ENCODE peak calls at places on chromosome X, in ten cellular contexts. M is A549, E is transverse colon, V is SK-N-SH, U is K562, W is stomach, I is suprapubic skin, Q is sigmoid colon, C is ovary, Y is HepG2. X is an unnamed sample. For H3K4me1, the result is how much of the 10 kb centered on the place peaks cover.

GRCh38 chrX:134544614-134545255 is 84.8 kb downstream of the HPRT1 start:
- DNase-seq in M (no peak), E (peak), V (peak), U (no peak), W (peak), I (no peak), Q (no peak), C (peak), Y (no peak), X (no peak)

GRCh38 chrX:154013614-154014360 is 5.9 kb downstream of the IRAK1 start:
- DNase-seq in M (peak), E (no peak), V (peak), U (peak), W (peak), I (no peak), Q (no peak), C (no peak), Y (no peak), X (no peak)

GRCh38 chrX:40146471-40147398 is 49.0 kb upstream of the BCOR start:
- DNase-seq in M (no peak), E (no peak), V (peak), U (no peak), W (no peak), I (no peak), Q (peak), C (peak), Y (no peak), X (no peak)

GRCh38 chrX:133880032-133880443 is 105.4 kb downstream of the GPC3 start:
- DNase-seq in M (no peak), E (no peak), V (no peak), U (no peak), W (no peak), I (no peak), Q (no peak), C (no peak), Y (no peak), X (no peak)

GRCh38 chrX:31058284-31058683 is 13.6 kb downstream of the FTHL17 start:
- DNase-seq in M (no peak), E (no peak), V (no peak), U (no peak), W (no peak), I (no peak), Q (no peak), C (no peak), Y (no peak), X (no peak)

GRCh38 chrX:115949900-115950822 is 220.4 kb upstream of the AGTR2 start:
- DNase-seq in M (no peak), E (peak), V (peak), U (no peak), W (peak), I (no peak), Q (no peak), C (peak), Y (peak), X (no peak)

GRCh38 chrX:119512145-119512800 is 44.0 kb downstream of the SLC25A5 start:
- DNase-seq in M (peak), E (peak), V (peak), U (peak), W (peak), I (no peak), Q (peak), C (no peak), Y (peak), X (peak)

GRCh38 chrX:109632906-109633504 is 8.0 kb upstream of the KCNE5 start:
- DNase-seq in M (peak), E (no peak), V (peak), U (peak), W (no peak), I (no peak), Q (no peak), C (no peak), Y (no peak), X (no peak)

GRCh38 chrX:80708781-80709180 is 100.9 kb downstream of the BRWD3 start:
- DNase-seq in M (no peak), E (no peak), V (no peak), U (no peak), W (no peak), I (no peak), Q (no peak), C (no peak), Y (no peak), X (no peak)

GRCh38 chrX:134999469-134999868 is 8.7 kb downstream of the SMIM10 start:
- DNase-seq in M (peak), E (no peak), V (peak), U (no peak), W (no peak), I (no peak), Q (no peak), C (no peak), Y (peak), X (no peak)

GRCh38 chrX:81304545-81304944 is 102.6 kb downstream of the SH3BGRL start:
- DNase-seq in M (no peak), E (no peak), V (no peak), U (no peak), W (no peak), I (no peak), Q (no peak), C (no peak), Y (no peak), X (no peak)

GRCh38 chrX:68724531-68725020 is 77.1 kb downstream of the STARD8 start:
- DNase-seq in M (no peak), E (no peak), V (no peak), U (no peak), W (peak), I (peak), Q (peak), C (no peak), Y (no peak), X (no peak)
- TF ChIP-seq CTCF in M (no peak), E (no peak), V (no peak), U (no peak), W (no peak), I (no peak), Q (no peak), C (no peak), Y (no peak), X (no peak)

DNA sequence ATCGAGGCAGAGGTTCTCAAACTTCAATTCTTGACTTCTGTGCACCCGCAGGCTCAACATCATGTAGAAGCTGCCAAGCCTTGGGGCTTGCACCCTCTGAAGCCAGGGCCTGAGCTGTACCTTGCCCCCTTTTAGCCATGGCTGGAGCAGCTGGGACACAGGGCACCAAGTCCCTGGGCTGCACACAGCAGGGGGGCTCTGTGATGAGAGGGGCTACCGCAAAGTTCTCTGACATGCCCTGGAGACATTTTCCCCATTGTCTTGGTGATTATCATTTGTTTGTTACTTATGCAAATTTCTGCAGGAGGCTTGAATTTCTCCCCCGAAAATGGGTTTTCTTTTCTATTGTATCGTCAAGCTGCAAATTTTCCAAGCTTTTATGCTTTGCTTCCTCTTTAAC is 4.9 kb upstream of the MAGEB17 start:
- DNase-seq in M (no peak), E (no peak), V (no peak), U (no peak), W (no peak), I (no peak), Q (no peak), C (no peak), Y (no peak), X (no peak)
- H3K4me1 ChIP-seq in M (under half), E (under half), V (under half), U (under half), W (under half), I (under half), Q (under half), C (under half), Y (under half), X (under half)

GRCh38 chrX:38694394-38694793 is 106.9 kb upstream of the MID1IP1 start:
- DNase-seq in M (no peak), E (no peak), V (no peak), U (no peak), W (no peak), I (no peak), Q (no peak), C (no peak), Y (no peak), X (no peak)
- TF ChIP-seq EP300 in M (no peak), E (no peak), V (no peak), U (no peak), W (no peak), I (no peak), Q (no peak), C (no peak), Y (no peak), X (no peak)

DNA sequence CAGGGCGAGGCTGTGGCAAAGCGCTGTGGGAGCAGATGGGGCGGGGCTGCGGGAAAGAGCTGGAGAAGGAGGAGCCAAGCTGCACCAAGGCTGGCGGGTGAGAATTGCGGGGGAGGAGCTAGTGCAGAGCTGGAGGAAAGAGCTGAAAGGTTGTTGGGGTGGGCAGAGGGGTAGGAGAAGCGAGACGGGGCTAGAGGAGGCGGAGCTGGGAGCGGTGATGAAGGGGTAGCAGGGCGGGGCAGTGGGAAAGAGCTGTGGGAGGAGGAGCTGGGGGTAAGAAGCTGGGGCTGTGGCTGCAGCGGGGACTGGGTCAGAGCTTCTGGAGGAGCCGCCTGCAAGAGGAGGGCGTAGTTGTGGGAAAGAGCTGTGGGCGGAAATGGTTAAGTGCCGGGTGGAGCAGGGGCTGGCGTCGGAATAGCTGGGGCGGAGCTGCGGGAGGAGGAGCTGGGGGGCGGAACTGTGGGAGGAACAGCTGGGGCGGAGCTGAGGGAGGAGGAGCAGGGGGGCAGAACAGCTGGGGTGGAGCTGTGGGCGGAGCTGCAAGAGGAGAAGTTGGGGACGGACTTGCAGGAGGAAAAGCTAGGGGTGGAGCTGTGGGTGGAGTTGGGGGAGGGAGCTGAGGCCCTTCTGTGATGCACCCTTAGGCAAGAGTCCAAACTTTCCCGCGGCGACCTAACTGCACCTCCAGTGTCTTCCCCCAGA is 1.9 kb upstream of the EOLA2 start:
- DNase-seq in M (peak), E (peak), V (peak), U (peak), W (peak), I (peak), Q (peak), C (peak), Y (peak), X (peak)
- TF ChIP-seq CTCF in M (peak), E (peak), V (no peak), U (peak), W (no peak), I (peak), Q (no peak), C (no peak), Y (peak), X (no peak)

GRCh38 chrX:19789782-19790181 is 97.6 kb downstream of the SH3KBP1 start:
- DNase-seq in M (no peak), E (no peak), V (no peak), U (no peak), W (no peak), I (no peak), Q (no peak), C (no peak), Y (no peak), X (no peak)
- H3K4me1 ChIP-seq in M (under half), E (under half), V (under half), U (under half), W (under half), I (under half), Q (under half), C (under half), Y (under half), X (under half)

DNA sequence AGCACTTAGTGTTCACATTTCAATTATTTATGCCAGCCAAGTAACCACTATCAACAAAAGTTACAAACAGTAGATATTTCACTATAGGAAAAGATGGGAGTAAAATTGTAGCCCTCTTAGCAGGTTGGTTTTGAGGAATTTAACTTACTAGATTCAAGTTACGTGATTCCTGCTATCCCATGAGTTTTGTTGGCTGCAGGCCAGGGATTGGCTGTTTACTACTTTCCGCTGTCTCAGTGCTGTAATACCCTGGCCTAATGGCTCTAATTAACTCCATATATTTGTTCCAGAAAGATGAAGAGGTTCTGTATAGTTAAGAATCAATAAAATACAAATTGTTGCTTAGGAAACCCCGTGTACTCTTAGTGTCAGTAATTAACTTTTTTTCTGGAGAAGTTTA is 55.5 kb upstream of the MAGED1 start:
- DNase-seq in M (no peak), E (peak), V (peak), U (no peak), W (peak), I (peak), Q (peak), C (peak), Y (no peak), X (peak)
- TF ChIP-seq EP300 in M (no peak), E (no peak), V (no peak), U (no peak), W (no peak), I (no peak), Q (no peak), C (no peak), Y (no peak), X (no peak)

DNA sequence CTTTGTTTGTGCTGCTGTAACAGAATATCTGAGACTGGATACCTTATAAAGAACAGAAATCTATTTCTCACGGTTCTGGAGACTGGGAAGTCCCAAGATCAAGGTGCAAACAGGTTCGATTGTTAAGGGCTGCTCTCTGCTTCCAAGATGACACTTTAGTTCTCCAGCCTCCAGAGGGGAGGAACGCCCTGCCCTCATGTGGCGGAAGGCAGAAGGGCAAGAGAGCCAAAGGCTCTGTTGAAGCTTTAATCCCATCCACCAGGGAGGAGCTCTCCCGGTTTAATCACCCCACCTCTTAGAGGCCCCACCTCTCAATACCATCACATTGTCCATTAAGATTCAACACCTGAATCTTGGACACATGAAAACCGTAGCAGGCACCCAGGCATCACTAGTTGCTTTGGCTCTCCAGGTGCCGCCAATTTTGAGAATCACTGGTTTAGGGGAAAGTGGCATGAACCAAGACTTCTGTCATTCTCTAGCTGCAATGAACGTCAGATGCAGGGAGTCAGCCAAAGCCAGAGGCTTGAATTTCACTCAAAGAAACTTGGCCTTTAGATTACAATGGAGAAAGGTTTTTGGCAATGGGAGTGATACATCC is 15.6 kb downstream of the FHL1 start:
- DNase-seq in M (peak), E (peak), V (peak), U (peak), W (peak), I (no peak), Q (peak), C (no peak), Y (peak), X (no peak)
- TF ChIP-seq CTCF in M (peak), E (peak), V (peak), U (peak), W (peak), I (peak), Q (peak), C (no peak), Y (peak), X (peak)

DNA sequence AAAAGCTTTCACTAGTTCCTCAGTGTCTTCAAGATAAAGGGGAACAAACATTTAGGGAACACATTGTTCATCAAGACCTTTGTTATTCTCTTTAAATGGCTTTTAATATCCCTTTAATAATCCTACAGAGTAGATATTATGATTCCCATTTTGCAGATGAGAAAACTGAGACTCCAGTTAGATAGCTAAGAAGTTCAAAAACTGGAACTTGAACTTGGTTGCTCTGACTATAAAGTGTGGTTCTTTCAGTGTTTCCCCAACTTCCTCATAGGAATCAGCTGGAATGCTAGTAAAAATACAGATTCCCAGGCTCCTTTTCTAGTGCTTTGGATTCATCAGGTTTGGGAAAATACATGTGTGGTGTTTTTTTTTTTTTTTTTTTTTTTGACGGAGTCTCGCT is 37.7 kb downstream of the DLG3 start:
- DNase-seq in M (no peak), E (no peak), V (no peak), U (no peak), W (no peak), I (no peak), Q (no peak), C (no peak), Y (no peak), X (no peak)
- H3K4me1 ChIP-seq in M (under half), E (under half), V (under half), U (under half), W (under half), I (under half), Q (under half), C (under half), Y (under half), X (under half)

DNA sequence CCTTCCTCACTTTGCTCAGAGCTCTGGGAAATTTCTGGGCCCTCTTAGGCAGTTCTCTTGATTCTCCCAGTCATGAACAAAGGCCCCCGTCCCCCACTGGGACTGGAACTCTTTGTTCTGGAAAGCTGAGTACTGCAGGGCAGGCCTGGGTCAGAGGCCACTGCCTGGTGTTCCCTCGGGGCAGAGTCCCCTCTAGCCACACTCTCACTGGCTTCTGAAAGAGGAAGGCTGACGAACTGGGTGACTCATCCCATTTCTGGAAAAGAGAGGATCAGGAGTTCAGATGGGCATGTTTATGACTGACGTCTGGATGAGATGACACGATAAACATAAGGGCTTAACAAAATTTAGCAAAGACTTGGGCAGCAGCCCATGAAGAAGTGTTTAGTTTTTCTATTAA is 47.7 kb downstream of the DDX3X start:
- DNase-seq in M (peak), E (peak), V (no peak), U (peak), W (peak), I (peak), Q (peak), C (no peak), Y (peak), X (no peak)
- TF ChIP-seq EP300 in M (no peak), E (peak), V (peak), U (peak), W (peak), I (no peak), Q (peak), C (no peak), Y (peak), X (peak)

X was measured in tibial nerve.